ENCODE peak calls at places on chromosomes 3 and 15, in four cellular contexts. Q, Z, V and I are unnamed samples.

GRCh38 chr3:124883191-124883747 is 3.9 kb downstream of the ITGB5 start:
- DNase-seq in Q (no peak), Z (no peak), V (no peak), I (no peak)

GRCh38 chr3:60303160-60303559 is 948.1 kb downstream of the FHIT start:
- DNase-seq in Q (no peak), Z (no peak), V (no peak), I (no peak)

GRCh38 chr3:112228786-112229185 is 65.2 kb downstream of the SLC9C1 start:
- DNase-seq in Q (no peak), Z (no peak), V (no peak), I (no peak)

GRCh38 chr3:112976001-112976400 is 1.1 kb upstream of the CD200R1 start:
- DNase-seq in Q (no peak), Z (no peak), V (no peak), I (peak)

GRCh38 chr3:123503200-123503599 is 54.3 kb upstream of the ADCY5 start:
- DNase-seq in Q (no peak), Z (no peak), V (no peak), I (no peak)

GRCh38 chr3:179088306-179088705 is 16.7 kb upstream of the ZMAT3 start:
- DNase-seq in Q (no peak), Z (no peak), V (no peak), I (peak)

GRCh38 chr3:172675371-172676193 is 35.3 kb downstream of the NCEH1 start:
- DNase-seq in Q (peak), Z (peak), V (no peak), I (peak)

GRCh38 chr15:38867556-38867955 is 302.9 kb upstream of the RASGRP1 start:
- DNase-seq in Q (no peak), Z (peak), V (no peak), I (peak)

GRCh38 chr15:43872416-43873020 is 45.7 kb downstream of the WDR76 start:
- DNase-seq in Q (no peak), Z (peak), V (no peak), I (peak)

GRCh38 chr3:111691293-111691909 is 96.3 kb upstream of the ZBED2 start:
- DNase-seq in Q (peak), Z (peak), V (no peak), I (peak)

GRCh38 chr3:36497234-36497633 is 116.9 kb downstream of the STAC start:
- DNase-seq in Q (no peak), Z (no peak), V (no peak), I (no peak)

GRCh38 chr15:93029613-93030429 is 59.2 kb downstream of the RGMA start:
- DNase-seq in Q (no peak), Z (peak), V (no peak), I (peak)